ENCODE peak calls at places on chromosome 21, in four cellular contexts. J is fibroblast of mammary gland, E is cardiac fibroblast, Z is AG04450. I is an unnamed sample.

GRCh38 chr21:45020629-45021427 is 53.6 kb upstream of the ADARB1 start:
- DNase-seq in E (no peak), Z (no peak), J (no peak), I (no peak)

GRCh38 chr21:45257673-45258341 is 29.9 kb downstream of the POFUT2 start:
- DNase-seq in Z (no peak), E (no peak), J (peak), I (no peak)

GRCh38 chr21:24976238-24976637 is 631.0 kb downstream of the MRPL39 start:
- DNase-seq in J (no peak), E (no peak), Z (no peak), I (no peak)

GRCh38 chr21:27094182-27094948 is 127.5 kb upstream of the ADAMTS5 start:
- DNase-seq in J (peak), Z (no peak), E (peak), I (no peak)

GRCh38 chr21:16309250-16309971 is 579.6 kb downstream of the USP25 start:
- DNase-seq in E (no peak), Z (no peak), J (peak), I (peak)

GRCh38 chr21:33948096-33948950 is 32.7 kb upstream of the ATP5PO start:
- DNase-seq in Z (no peak), J (no peak), E (peak), I (peak)

GRCh38 chr21:26954591-26955214 is 12.2 kb downstream of the ADAMTS5 start:
- DNase-seq in Z (no peak), J (peak), E (no peak), I (no peak)

GRCh38 chr21:26506951-26507350 is 66.1 kb downstream of the CYYR1 start:
- DNase-seq in Z (no peak), E (peak), J (peak), I (peak)

GRCh38 chr21:15631342-15631741 is 98.4 kb upstream of the USP25 start:
- DNase-seq in E (peak), Z (peak), J (peak), I (peak)

GRCh38 chr21:34086887-34087306 is 13.5 kb downstream of the MRPS6 start:
- DNase-seq in J (no peak), E (no peak), Z (no peak), I (no peak)

GRCh38 chr21:45048026-45048698 is 26.2 kb upstream of the ADARB1 start:
- DNase-seq in E (no peak), Z (no peak), J (no peak), I (no peak)

GRCh38 chr21:32494946-32495703 is 82.6 kb downstream of the EVA1C start:
- DNase-seq in E (peak), Z (no peak), J (peak), I (peak)

GRCh38 chr21:29074007-29074376 is 544 bp upstream of the CCT8 start:
- DNase-seq in Z (no peak), J (no peak), E (no peak), I (no peak)

GRCh38 chr21:33266784-33267135 is 593 bp downstream of the IL10RB start:
- DNase-seq in Z (no peak), J (no peak), E (no peak), I (no peak)

GRCh38 chr21:16195476-16195875 is 465.7 kb downstream of the USP25 start:
- DNase-seq in J (peak), Z (peak), E (peak), I (peak)

DNA sequence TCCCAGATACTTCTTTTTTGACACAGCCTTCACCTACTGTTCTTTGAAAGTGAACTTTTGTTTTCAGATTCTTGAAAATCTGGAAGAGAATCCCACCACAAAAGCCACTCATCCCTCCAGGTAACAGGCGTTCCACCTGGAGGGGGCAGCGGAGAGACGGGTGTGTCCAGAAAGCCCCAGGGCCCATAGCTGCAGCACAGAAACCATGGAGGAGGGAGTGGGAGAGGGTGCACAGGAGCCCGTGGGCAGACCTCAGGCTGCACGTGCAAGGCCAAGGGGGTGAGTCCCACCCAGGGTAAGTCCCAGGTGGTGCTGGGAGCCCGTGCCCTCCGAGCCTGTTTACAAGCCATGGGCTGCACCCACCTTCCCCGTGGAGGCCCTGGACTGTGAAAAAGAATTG is 86.5 kb downstream of the PSMG1 start:
- DNase-seq in E (no peak), J (no peak), Z (no peak), I (no peak)
- TF ChIP-seq CTCF in E (peak), J (no peak), Z (no peak), I (peak)

GRCh38 chr21:35686156-35686555 is 374.2 kb downstream of the SETD4 start:
- DNase-seq in Z (no peak), E (no peak), J (no peak), I (no peak)
- H3K4me3 ChIP-seq in Z (no peak), E (no peak), J (no peak), I (no peak)

DNA sequence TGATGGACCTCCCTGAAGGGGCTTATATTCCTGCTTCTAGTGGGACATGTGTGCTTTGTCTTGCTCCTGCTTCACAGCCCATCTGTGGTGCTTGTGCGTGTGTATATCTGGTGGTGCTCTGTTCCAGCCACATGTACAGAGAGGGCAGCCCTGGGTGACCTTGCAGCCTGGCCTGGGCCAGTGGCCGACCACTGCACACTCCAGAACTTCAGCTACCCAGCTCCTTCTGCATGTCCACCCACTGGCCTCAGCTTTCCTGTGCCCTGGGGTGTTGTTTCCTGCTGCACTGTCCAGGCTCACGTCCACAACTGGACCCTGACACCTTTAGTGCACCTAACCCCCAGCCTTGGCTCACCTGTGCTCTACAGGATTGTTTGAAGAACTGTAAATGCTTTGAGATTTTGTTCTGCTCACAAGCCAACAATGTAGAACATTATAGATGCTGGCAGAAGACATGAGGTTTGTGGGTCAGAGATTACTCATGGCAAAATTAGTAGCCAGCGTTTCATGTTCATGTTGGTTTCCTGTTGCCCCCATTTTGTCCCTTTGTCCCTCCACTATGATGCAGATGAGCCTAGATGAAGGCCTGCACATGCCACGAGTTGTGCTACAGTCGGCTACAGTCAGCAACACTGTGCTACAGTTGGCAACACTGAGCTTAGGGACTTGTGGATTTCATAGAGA is 5.3 kb upstream of the S100B start:
- DNase-seq in E (no peak), Z (no peak), J (peak), I (no peak)
- TF ChIP-seq CTCF in E (no peak), Z (no peak), J (no peak), I (no peak)

GRCh38 chr21:43631411-43632107 is 27.7 kb downstream of the HSF2BP start:
- DNase-seq in J (no peak), Z (no peak), E (no peak), I (no peak)
- H3K4me3 ChIP-seq in J (no peak), Z (no peak), E (no peak), I (no peak)

DNA sequence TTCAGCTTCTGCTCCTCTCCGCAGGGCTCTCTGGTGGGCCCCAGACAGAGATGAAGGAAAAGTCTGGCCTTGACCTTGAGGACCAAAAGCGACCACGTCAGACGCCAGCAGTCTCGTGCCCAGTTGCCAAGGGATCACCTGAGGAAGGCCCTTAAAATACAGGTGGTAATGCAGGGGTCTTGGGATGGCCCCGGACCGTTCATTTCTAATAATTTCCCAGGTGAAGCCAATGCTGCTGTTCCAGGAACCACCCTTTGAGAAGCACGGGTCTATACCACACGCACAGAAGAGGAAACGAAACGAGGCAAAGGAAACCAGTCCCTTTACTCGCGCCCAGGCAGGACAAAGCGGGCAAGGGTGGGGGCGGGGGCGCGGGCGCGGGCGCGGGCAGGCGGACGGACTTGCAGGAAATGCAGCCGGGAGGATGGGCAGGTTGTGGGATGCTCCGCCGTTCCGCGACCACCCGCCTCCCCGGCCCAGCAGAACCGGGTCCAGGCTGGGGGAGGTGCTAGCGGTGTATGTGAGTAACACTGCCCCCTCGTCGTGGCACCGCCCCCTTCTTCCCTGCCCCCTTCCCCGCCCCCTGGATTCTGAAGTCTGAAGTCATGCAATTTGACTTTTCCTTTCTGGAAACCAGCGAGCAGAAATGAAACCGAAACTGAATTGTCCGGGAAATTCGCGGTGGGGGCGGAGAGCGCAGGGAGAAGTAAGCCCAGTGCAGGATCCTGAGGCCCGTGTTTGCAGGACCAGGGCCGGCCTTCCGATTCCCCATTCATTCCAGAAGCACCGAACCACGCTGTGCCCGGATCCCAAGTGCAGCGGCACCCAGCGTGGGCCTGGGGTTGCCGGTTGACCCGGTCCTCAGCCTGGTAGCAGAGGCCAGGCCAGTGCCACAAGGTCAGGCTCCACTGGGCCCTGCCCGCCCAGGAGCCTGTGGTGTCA is 5.8 kb upstream of the MX1 start:
- DNase-seq in Z (peak), E (peak), J (peak), I (peak)
- TF ChIP-seq CTCF in Z (no peak), E (no peak), J (no peak), I (no peak)

GRCh38 chr21:36510911-36511310 is 31.0 kb upstream of the CLDN14 start:
- DNase-seq in J (no peak), Z (no peak), E (no peak), I (no peak)
- H3K4me3 ChIP-seq in J (no peak), Z (no peak), E (no peak), I (no peak)

DNA sequence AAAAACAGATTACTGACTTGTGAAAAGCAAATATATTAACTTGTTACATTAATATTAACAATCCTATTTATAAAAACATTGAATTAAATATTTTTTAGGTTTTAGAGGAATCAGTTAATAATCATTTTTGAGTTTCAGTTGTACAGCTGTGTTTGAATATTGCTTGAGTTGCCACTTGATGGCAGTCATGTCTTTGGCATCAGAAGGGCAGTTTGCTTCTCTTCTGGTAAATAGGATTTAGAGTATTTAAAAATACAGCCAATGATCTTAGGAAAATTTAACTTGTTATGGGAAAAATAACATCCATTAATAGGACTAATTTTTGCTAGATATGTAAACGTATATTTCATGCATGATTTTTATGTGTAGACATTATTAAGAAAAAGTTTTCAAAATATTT is 234.1 kb downstream of the NCAM2 start:
- DNase-seq in J (peak), E (peak), Z (peak), I (peak)
- TF ChIP-seq CTCF in J (peak), E (peak), Z (peak), I (peak)

GRCh38 chr21:18245493-18245967 is 897 bp downstream of the CHODL start:
- DNase-seq in J (no peak), Z (no peak), E (no peak), I (peak)
- H3K4me3 ChIP-seq in J (no peak), Z (no peak), E (no peak), I (peak)